ENCODE peak calls at places on chromosomes 1 and 21, in seven cellular contexts. V, K, D, L, I, X and J are unnamed samples.

GRCh38 chr21:39137248-39138186 is 45.7 kb downstream of the PSMG1 start:
- DNase-seq in V (peak), K (no peak), D (peak), L (peak), I (no peak), X (no peak), J (no peak)

GRCh38 chr21:43203523-43204080 is 34.8 kb downstream of the CRYAA start:
- DNase-seq in V (no peak), K (no peak), D (no peak), L (no peak), I (no peak), X (peak), J (no peak)

GRCh38 chr1:168455764-168456163 is 88.0 kb downstream of the XCL2 start:
- DNase-seq in V (no peak), K (no peak), D (no peak), L (no peak), I (no peak), X (no peak), J (no peak)

GRCh38 chr1:203083463-203083921 is 2.3 kb downstream of the MYOG start:
- DNase-seq in V (no peak), K (no peak), D (no peak), L (peak), I (no peak), X (no peak), J (no peak)

GRCh38 chr1:182575540-182576149 is 13.4 kb downstream of the RNASEL start:
- DNase-seq in V (no peak), K (no peak), D (no peak), L (no peak), I (no peak), X (no peak), J (no peak)

GRCh38 chr1:42170779-42171621 is 6.5 kb upstream of the GUCA2A start:
- DNase-seq in V (no peak), K (no peak), D (peak), L (no peak), I (no peak), X (peak), J (no peak)

GRCh38 chr1:91020967-91021685 is 709 bp downstream of the ZNF644 start:
- DNase-seq in V (peak), K (peak), D (peak), L (peak), I (peak), X (peak), J (peak)

GRCh38 chr1:115302390-115302961 is 35.6 kb downstream of the NGF start:
- DNase-seq in V (peak), K (peak), D (peak), L (no peak), I (no peak), X (no peak), J (no peak)

GRCh38 chr1:238060046-238060445 is 169.3 kb upstream of the ZP4 start:
- DNase-seq in V (no peak), K (no peak), D (peak), L (no peak), I (no peak), X (no peak), J (peak)

GRCh38 chr1:27137022-27137542 is 17.8 kb downstream of the SLC9A1 start:
- DNase-seq in V (no peak), K (no peak), D (peak), L (peak), I (peak), X (peak), J (peak)

GRCh38 chr21:25891596-25891995 is 156.8 kb downstream of the GABPA start:
- DNase-seq in V (no peak), K (no peak), D (no peak), L (no peak), I (no peak), X (no peak), J (no peak)

GRCh38 chr1:98405581-98406059 is 255.9 kb upstream of the SNX7 start:
- DNase-seq in V (no peak), K (no peak), D (no peak), L (no peak), I (no peak), X (no peak), J (peak)

GRCh38 chr1:97097404-97097925 is 375.9 kb downstream of the PTBP2 start:
- DNase-seq in V (no peak), K (no peak), D (no peak), L (no peak), I (no peak), X (no peak), J (no peak)

GRCh38 chr1:100532645-100533044 is 5.3 kb upstream of the GPR88 start:
- DNase-seq in V (no peak), K (no peak), D (no peak), L (no peak), I (no peak), X (no peak), J (peak)

GRCh38 chr1:100528861-100529260 is 9.1 kb upstream of the GPR88 start:
- DNase-seq in V (no peak), K (no peak), D (no peak), L (no peak), I (no peak), X (no peak), J (no peak)

GRCh38 chr1:100526894-100527293 is 11.0 kb upstream of the GPR88 start:
- DNase-seq in V (no peak), K (no peak), D (no peak), L (no peak), I (no peak), X (no peak), J (no peak)

GRCh38 chr1:100530901-100531487 is 6.9 kb upstream of the GPR88 start:
- DNase-seq in V (no peak), K (no peak), D (no peak), L (no peak), I (peak), X (no peak), J (peak)

GRCh38 chr1:100530141-100530540 is 7.8 kb upstream of the GPR88 start:
- DNase-seq in V (no peak), K (no peak), D (no peak), L (no peak), I (no peak), X (no peak), J (no peak)
- H3K4me3 ChIP-seq in V (no peak), K (no peak), D (no peak), L (no peak), I (no peak), X (no peak), J (no peak)

DNA sequence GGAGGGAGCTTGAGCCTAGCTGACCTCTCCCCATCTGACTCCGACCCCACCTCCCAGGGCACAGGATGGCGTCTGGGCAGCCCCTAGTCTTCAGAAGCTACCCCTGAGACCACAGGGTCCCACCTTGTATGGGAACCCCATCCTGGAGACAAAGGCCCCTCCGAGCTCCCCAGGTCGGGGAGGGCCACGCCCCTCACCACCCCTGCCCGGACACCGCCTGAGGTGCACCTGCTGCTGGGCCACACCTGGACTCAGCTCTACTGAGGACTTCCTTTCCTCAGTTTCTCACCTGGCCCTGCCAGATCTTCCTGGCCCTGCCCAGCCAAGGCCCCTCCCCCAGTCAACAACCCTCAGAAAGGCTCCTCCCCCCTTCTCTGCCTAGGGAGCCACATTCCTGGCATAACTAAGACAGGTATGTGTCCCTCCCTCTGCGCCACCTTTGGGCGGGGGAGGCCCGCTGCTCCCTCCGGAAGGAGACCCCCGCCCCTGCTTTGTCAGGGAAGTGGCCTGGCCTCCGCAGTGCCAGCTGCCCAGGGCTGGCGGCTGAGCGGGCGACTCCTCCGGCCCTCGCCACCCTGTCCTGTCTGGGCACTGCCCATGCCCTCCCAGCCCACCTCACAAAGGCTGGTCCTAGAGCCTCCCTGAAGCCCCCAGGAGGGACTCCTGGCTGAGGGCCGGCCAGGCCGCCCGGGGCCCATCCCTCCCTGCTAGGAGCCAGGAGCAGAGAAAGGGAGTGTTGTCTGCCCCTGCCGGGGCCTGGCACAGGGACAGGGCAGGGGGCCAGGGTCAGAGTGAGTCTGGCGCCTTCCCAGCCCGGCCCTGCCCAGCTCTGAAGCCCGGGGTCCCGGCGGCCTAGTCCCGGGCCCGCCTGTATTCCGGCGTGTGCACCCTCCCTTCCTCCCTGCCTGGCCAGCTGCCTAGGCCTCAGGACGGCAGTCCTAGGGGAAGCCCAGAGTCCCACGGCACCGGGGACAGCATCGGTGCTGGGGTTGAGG is 4.8 kb downstream of the AGRN start:
- DNase-seq in V (peak), K (peak), D (peak), L (peak), I (no peak), X (no peak), J (no peak)
- H3K4me3 ChIP-seq in V (no peak), K (peak), D (no peak), L (no peak), I (no peak), X (no peak), J (no peak)

GRCh38 chr1:1836119-1836518 is 54.8 kb downstream of the GNB1 start:
- DNase-seq in V (no peak), K (no peak), D (no peak), L (no peak), I (no peak), X (no peak), J (no peak)

GRCh38 chr1:1839311-1839965 is 51.4 kb downstream of the GNB1 start:
- DNase-seq in V (no peak), K (no peak), D (peak), L (no peak), I (no peak), X (no peak), J (no peak)

GRCh38 chr1:1842360-1843146 is 48.3 kb downstream of the GNB1 start:
- DNase-seq in V (no peak), K (no peak), D (no peak), L (no peak), I (no peak), X (no peak), J (peak)

GRCh38 chr1:1846386-1846918 is 44.4 kb downstream of the GNB1 start:
- DNase-seq in V (no peak), K (no peak), D (no peak), L (no peak), I (no peak), X (no peak), J (no peak)

GRCh38 chr1:1841575-1841991 is 49.3 kb downstream of the GNB1 start:
- DNase-seq in V (no peak), K (no peak), D (no peak), L (no peak), I (no peak), X (no peak), J (no peak)
- H3K4me3 ChIP-seq in V (no peak), K (no peak), D (no peak), L (no peak), I (no peak), X (no peak), J (peak)

GRCh38 chr1:17141441-17142197 is 22.4 kb upstream of the PADI2 start:
- DNase-seq in V (no peak), K (no peak), D (no peak), L (no peak), I (no peak), X (no peak), J (peak)
- H3K4me3 ChIP-seq in V (no peak), K (no peak), D (no peak), L (no peak), I (no peak), X (no peak), J (peak)

GRCh38 chr1:109111386-109112055 is 2.4 kb upstream of the ELAPOR1 start:
- DNase-seq in V (no peak), K (no peak), D (no peak), L (no peak), I (no peak), X (no peak), J (no peak)

GRCh38 chr1:109113787-109114568 is at the start of gene ELAPOR1:
- DNase-seq in V (peak), K (no peak), D (peak), L (peak), I (peak), X (peak), J (peak)

GRCh38 chr1:109109906-109110305 is 4.0 kb upstream of the ELAPOR1 start:
- DNase-seq in V (no peak), K (no peak), D (no peak), L (no peak), I (no peak), X (no peak), J (no peak)

GRCh38 chr1:109112652-109113285 is 1.1 kb upstream of the ELAPOR1 start:
- DNase-seq in V (peak), K (no peak), D (peak), L (peak), I (peak), X (peak), J (peak)

DNA sequence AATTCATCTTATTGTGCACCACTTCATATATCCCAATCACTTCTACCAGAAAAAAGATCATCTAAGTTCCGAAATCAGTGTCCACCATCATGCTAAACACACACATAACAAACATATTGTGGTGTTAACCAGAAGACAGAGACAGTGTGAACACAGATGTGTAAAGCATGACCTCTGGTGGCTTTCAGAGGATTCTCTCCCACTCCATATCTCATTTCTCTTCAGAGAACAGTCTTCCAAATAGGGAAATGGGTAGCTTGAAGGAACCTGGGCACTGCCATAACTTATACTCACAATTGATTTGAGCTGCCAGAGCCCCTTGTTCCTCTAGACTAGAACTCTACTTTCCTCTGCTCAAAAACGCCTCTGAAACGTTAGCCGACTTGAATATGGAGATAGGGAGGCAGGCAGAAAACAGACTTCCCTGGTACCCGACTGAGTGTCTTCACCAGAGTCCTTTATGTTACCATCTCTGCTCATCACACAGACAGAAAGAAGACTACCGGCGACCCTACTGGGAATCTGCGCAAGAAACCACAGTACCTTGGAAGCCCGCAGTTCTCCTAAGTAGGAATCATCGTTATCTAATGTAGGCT is 1.8 kb upstream of the ELAPOR1 start:
- DNase-seq in V (no peak), K (no peak), D (peak), L (no peak), I (no peak), X (no peak), J (peak)
- H3K4me3 ChIP-seq in V (peak), K (no peak), D (no peak), L (no peak), I (peak), X (no peak), J (no peak)

GRCh38 chr1:112370981-112371380 is 25.0 kb upstream of the CTTNBP2NL start:
- DNase-seq in V (no peak), K (no peak), D (no peak), L (no peak), I (no peak), X (no peak), J (no peak)

GRCh38 chr1:112369389-112370285 is 26.4 kb upstream of the CTTNBP2NL start:
- DNase-seq in V (peak), K (no peak), D (peak), L (peak), I (peak), X (peak), J (peak)

GRCh38 chr1:112363636-112364035 is 32.4 kb upstream of the CTTNBP2NL start:
- DNase-seq in V (no peak), K (no peak), D (no peak), L (no peak), I (no peak), X (no peak), J (no peak)

GRCh38 chr1:112371770-112372169 is 24.2 kb upstream of the CTTNBP2NL start:
- DNase-seq in V (no peak), K (no peak), D (no peak), L (no peak), I (no peak), X (no peak), J (no peak)

DNA sequence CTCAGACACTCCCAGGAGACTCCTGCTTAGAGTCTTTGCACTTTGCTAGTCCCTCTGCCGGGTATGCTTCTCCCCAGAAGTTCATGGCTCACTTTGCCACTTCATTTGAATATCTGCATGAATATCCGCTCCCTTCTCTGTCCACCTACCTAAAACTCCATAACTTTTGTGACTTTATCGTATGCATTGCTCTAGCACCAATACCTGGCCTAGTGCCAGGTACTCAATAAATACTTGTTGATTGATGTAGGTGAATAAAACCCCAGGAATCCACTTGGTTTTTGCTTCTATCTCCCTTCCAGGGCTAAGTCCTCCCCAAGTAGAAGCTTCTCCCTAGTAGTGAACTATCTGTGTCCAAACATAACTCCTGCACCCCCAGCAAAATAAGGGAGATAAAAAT is 27.8 kb upstream of the CTTNBP2NL start:
- DNase-seq in V (no peak), K (no peak), D (no peak), L (no peak), I (no peak), X (no peak), J (no peak)
- H3K4me3 ChIP-seq in V (no peak), K (no peak), D (no peak), L (no peak), I (no peak), X (no peak), J (no peak)

DNA sequence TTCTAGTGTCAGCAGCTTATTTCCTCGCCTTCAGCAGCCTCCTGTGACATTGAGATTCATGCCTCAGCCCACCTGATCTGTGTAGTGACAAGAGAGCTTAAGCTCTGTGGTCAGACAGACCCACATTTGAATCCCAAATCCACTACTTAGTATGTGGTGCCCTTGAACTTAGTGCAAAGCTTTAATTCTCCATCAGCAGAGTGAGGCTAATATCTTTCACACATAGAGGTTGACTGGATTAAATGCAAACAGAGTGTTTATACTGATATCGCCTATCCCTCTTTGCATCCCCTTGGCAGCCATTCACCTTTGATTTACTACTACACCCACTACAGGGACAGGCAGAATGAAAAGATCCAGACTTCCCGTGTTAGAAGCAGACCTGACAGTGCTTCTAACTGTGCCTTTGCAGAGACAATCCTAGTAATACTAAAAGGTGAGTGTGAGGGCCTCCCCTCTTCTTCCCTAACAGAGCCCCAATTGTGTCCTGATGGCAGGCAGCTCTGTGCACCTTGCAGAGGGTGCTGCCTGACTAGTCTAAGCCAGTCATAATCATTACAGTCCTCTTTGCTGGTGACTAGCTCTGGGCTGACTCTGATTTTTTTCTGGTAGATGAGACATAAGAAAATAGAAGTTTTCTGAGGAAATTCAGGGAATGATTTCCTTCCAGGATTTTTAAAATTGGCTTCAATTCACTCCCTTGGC is 264.1 kb downstream of the CTH start:
- DNase-seq in V (no peak), K (no peak), D (peak), L (no peak), I (no peak), X (no peak), J (no peak)
- H3K4me3 ChIP-seq in V (no peak), K (no peak), D (no peak), L (no peak), I (no peak), X (no peak), J (no peak)

DNA sequence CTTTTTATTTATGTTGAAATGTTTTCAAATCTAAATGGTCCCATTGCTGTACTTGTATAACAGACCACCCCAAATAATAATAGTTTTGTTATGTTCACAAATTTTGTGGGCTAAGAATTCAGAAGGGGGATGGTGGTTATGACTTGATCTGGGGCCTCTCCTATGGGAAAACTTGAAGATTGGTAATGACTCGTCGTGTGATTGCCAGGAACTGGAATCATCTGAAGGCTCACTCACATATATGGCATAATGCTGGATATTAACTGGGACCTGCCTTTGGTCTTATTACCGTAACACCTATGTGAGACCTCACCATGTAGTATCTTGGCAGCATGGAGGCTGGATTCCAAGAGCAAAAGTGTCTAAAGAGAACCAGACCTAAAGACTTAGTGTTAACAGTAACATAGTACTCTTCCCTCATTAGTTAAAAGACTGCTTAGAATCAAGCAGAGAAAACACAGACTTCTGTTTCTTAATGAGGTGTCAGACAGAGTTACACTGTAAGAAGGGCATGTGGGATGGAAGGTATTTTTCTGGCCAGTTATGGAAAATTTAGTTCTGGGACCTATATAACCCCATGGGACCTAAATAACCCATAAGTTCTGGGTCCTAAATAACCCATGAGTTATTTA is 11.9 kb downstream of the LYPLAL1 start:
- DNase-seq in V (no peak), K (no peak), D (peak), L (no peak), I (no peak), X (no peak), J (peak)
- H3K4me3 ChIP-seq in V (no peak), K (no peak), D (no peak), L (no peak), I (no peak), X (no peak), J (peak)